ENCODE peak calls at places on chromosome 13, in ten cellular contexts. V is activated CD4-positive, alpha-beta T cell treated with anti-CD3 and anti-CD28 coated beads, Interleukin-2, amount 50 U/mL, for 48 hours; Z is Ammon's horn; W is activated T-helper 2 cell treated with anti-CD3 and anti-CD28 coated beads, Interferon-gamma antibody, Interleukin-2, Interleukin-4, amounts not matched to agents 10 μg/mL and 5 μg/mL and 100 μg/mL, durations not matched to agents 14 hours and 24 hours and 36 hours; Q is GM06990; Y is 8988T; R is HepG2; L is stimulated activated CD4-positive, alpha-beta T cell treated with anti-CD3 and anti-CD28 coated beads, TNF-alpha, amount 100 ng/mL, for 24 hours; M is SW 1271; J is fibroblast of lung. I is an unnamed sample.

GRCh38 chr13:59906413-59907027 is 257.2 kb downstream of the DIAPH3 start:
- DNase-seq in V (no peak), Z (peak), W (no peak), Q (no peak), Y (no peak), R (peak), L (no peak), M (peak), J (peak), I (no peak)

GRCh38 chr13:108304170-108305068 is 34.9 kb downstream of the TNFSF13B start:
- DNase-seq in V (no peak), Z (no peak), W (no peak), Q (no peak), Y (no peak), R (peak), L (no peak), M (no peak), J (no peak), I (no peak)

GRCh38 chr13:73411067-73411809 is 352.4 kb downstream of the KLF5 start:
- DNase-seq in V (no peak), Z (no peak), W (no peak), Q (no peak), Y (no peak), R (no peak), L (no peak), M (no peak), J (peak), I (no peak)

GRCh38 chr13:29704648-29705047 is 109.2 kb upstream of the SLC7A1 start:
- DNase-seq in V (no peak), Z (no peak), W (no peak), Q (no peak), Y (no peak), R (no peak), L (no peak), M (no peak), J (peak), I (no peak)

GRCh38 chr13:69857188-69857821 is 250.3 kb upstream of the ATXN8OS start:
- DNase-seq in V (no peak), Z (peak), W (no peak), Q (peak), Y (no peak), R (peak), L (no peak), M (peak), J (peak), I (no peak)

GRCh38 chr13:112768795-112769411 is 79.1 kb downstream of the ATP11A start:
- DNase-seq in V (peak), Z (no peak), W (no peak), Q (no peak), Y (no peak), R (no peak), L (no peak), M (no peak), J (no peak), I (peak)

GRCh38 chr13:48583859-48584311 is 51.0 kb upstream of the RCBTB2 start:
- DNase-seq in V (no peak), Z (no peak), W (no peak), Q (no peak), Y (no peak), R (peak), L (no peak), M (no peak), J (no peak), I (no peak)

GRCh38 chr13:31328549-31329229 is 128.9 kb downstream of the B3GLCT start:
- DNase-seq in V (no peak), Z (no peak), W (no peak), Q (no peak), Y (no peak), R (no peak), L (no peak), M (no peak), J (peak), I (no peak)

GRCh38 chr13:100314132-100314910 is 225.4 kb downstream of the PCCA start:
- DNase-seq in V (no peak), Z (no peak), W (no peak), Q (no peak), Y (no peak), R (peak), L (no peak), M (no peak), J (no peak), I (no peak)

GRCh38 chr13:95301947-95302386 is 716 bp upstream of the ABCC4 start:
- DNase-seq in V (no peak), Z (peak), W (no peak), Q (no peak), Y (peak), R (no peak), L (no peak), M (no peak), J (no peak), I (peak)

I was measured in effector memory CD8-positive, alpha-beta T cell.